ENCODE peak calls at places on chromosomes 12 and 14, in six cellular contexts. R is K562, P is GM12878, G is HCT116, H is SK-N-SH, D is H1. J is an unnamed sample. For H3K36me3, the result is how much of the 10 kb centered on the place peaks cover.

GRCh38 chr12:79886917-79887519 is 47.9 kb downstream of the PPP1R12A start:
- DNase-seq in D (no peak), R (peak), P (peak), G (peak), H (peak), J (peak)

GRCh38 chr12:87953257-87953860 is 75.8 kb downstream of the C12orf50 start:
- DNase-seq in P (no peak), H (peak), D (no peak), G (peak), R (no peak), J (peak)

GRCh38 chr12:113190761-113191160 is 5.2 kb downstream of the RITA1 start:
- DNase-seq in R (peak), P (no peak), H (peak), D (no peak), G (peak), J (peak)

GRCh38 chr14:37598085-37598972 is 2.9 kb downstream of the TTC6 start:
- DNase-seq in R (no peak), P (no peak), D (no peak), H (no peak), G (no peak), J (no peak)

GRCh38 chr14:21997300-21997699 is 323.7 kb upstream of the OR4E1 start:
- DNase-seq in D (no peak), G (peak), P (no peak), R (no peak), H (no peak), J (peak)

GRCh38 chr14:99522457-99522891 is 41.3 kb downstream of the CCNK start:
- DNase-seq in G (no peak), D (no peak), H (no peak), R (peak), P (no peak), J (peak)

GRCh38 chr14:101253948-101254347 is 307.3 kb upstream of the DIO3 start:
- DNase-seq in R (no peak), G (no peak), P (no peak), H (peak), D (no peak), J (no peak)

GRCh38 chr12:107513636-107514400 is 171.8 kb upstream of the PWP1 start:
- DNase-seq in G (no peak), H (no peak), P (no peak), D (no peak), R (no peak), J (no peak)

GRCh38 chr12:8948711-8949524 is 527 bp downstream of the M6PR start:
- DNase-seq in G (no peak), H (peak), P (no peak), D (no peak), R (no peak), J (peak)

GRCh38 chr12:10226086-10226485 is 13.4 kb downstream of the GABARAPL1 start:
- DNase-seq in G (no peak), D (no peak), R (no peak), P (no peak), H (no peak), J (no peak)

GRCh38 chr14:20848955-20849570 is 42.1 kb upstream of the RNASE3 start:
- DNase-seq in P (no peak), R (no peak), D (no peak), H (no peak), G (no peak), J (no peak)

GRCh38 chr14:33728010-33728498 is 222.8 kb downstream of the EGLN3 start:
- DNase-seq in D (no peak), R (no peak), G (no peak), H (no peak), P (no peak), J (no peak)

GRCh38 chr14:58796636-58797429 is 159.1 kb downstream of the DACT1 start:
- DNase-seq in D (no peak), P (peak), H (no peak), G (no peak), R (no peak), J (no peak)

GRCh38 chr14:102252834-102253801 is 51.8 kb downstream of the MOK start:
- DNase-seq in P (no peak), G (no peak), H (no peak), R (no peak), D (no peak), J (no peak)

GRCh38 chr12:65720739-65721138 is 103.5 kb upstream of the HMGA2 start:
- DNase-seq in P (no peak), H (no peak), R (no peak), D (no peak), G (no peak), J (no peak)

GRCh38 chr12:5969156-5969973 is 24.3 kb upstream of the ANO2 start:
- DNase-seq in D (no peak), P (no peak), H (no peak), G (no peak), R (no peak), J (no peak)

GRCh38 chr12:32834122-32834521 is 62.5 kb downstream of the PKP2 start:
- DNase-seq in H (no peak), G (no peak), P (no peak), R (no peak), D (no peak), J (no peak)

GRCh38 chr12:112752298-112752697 is 39.2 kb upstream of the RPH3A start:
- DNase-seq in G (no peak), H (no peak), R (no peak), P (no peak), D (no peak), J (no peak)

GRCh38 chr14:89344871-89345270 is 72.2 kb downstream of the FOXN3 start:
- DNase-seq in R (no peak), G (no peak), P (no peak), H (no peak), D (no peak), J (no peak)

GRCh38 chr12:9741726-9742125 is 8.8 kb upstream of the CLECL1 start:
- DNase-seq in H (no peak), R (no peak), G (no peak), D (no peak), P (peak), J (no peak)

GRCh38 chr14:99579077-99579836 is 24.8 kb downstream of the CCDC85C start:
- DNase-seq in P (no peak), R (no peak), D (no peak), G (no peak), H (no peak), J (no peak)

GRCh38 chr12:10722502-10722904 is 620 bp downstream of the YBX3 start:
- DNase-seq in H (peak), P (no peak), D (no peak), R (peak), G (no peak), J (no peak)

GRCh38 chr12:108722992-108723766 is 8.1 kb downstream of the CORO1C start:
- DNase-seq in P (no peak), R (no peak), H (no peak), G (no peak), D (no peak), J (peak)

GRCh38 chr12:62660763-62661162 is 194.1 kb downstream of the MON2 start:
- DNase-seq in H (no peak), R (no peak), D (no peak), G (no peak), P (no peak), J (peak)

GRCh38 chr12:78157199-78157598 is 326.5 kb downstream of the NAV3 start:
- DNase-seq in R (no peak), G (no peak), D (no peak), H (no peak), P (no peak), J (no peak)

GRCh38 chr14:37546621-37547447 is 48.2 kb downstream of the FOXA1 start:
- DNase-seq in D (no peak), R (no peak), H (no peak), P (no peak), G (no peak), J (no peak)

GRCh38 chr12:16165506-16165905 is 112.0 kb downstream of the SLC15A5 start:
- DNase-seq in H (peak), R (no peak), P (no peak), D (peak), G (peak), J (peak)

GRCh38 chr12:101889216-101889752 is 11.9 kb downstream of the DRAM1 start:
- DNase-seq in G (no peak), H (no peak), R (no peak), D (no peak), P (no peak), J (no peak)

GRCh38 chr12:12671850-12672660 is 23.9 kb downstream of the GPR19 start:
- DNase-seq in P (no peak), R (no peak), D (no peak), H (no peak), G (no peak), J (no peak)

GRCh38 chr14:50658203-50658602 is 9.9 kb downstream of the SAV1 start:
- DNase-seq in H (no peak), P (no peak), D (no peak), G (no peak), R (no peak), J (peak)

GRCh38 chr14:103711516-103712431 is 3.5 kb downstream of the XRCC3 start:
- DNase-seq in D (no peak), R (no peak), G (no peak), H (no peak), P (no peak), J (peak)

GRCh38 chr14:61699092-61699491 is 3.8 kb downstream of the HIF1A start:
- DNase-seq in D (no peak), P (no peak), H (no peak), G (no peak), R (no peak), J (no peak)

GRCh38 chr12:5783274-5783920 is 161.7 kb downstream of the ANO2 start:
- DNase-seq in H (no peak), D (no peak), R (no peak), P (no peak), G (no peak), J (peak)

DNA sequence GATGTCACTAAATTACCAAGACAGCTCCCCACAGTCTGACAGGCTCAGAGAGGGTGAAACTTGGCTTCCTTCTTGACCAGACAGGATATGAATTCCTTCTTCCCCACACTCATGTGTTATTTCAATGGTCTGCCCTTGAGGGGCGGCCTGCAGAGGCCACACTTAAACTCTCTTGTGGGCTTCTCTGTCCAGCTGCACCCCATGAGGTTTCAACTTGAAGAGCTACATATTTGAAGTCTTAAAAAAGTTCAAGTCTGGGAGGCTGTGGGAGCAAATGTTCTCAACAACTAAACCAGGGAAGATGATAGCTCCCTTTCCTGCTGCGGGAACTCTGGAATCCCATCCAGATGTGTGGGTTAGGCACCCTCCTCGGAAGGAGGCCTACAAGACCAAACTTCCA is 98.3 kb downstream of the TTC7B start:
- DNase-seq in G (no peak), P (no peak), H (no peak), D (no peak), R (no peak), J (no peak)
- TF ChIP-seq MAX in G (no peak), P (no peak), H (no peak), D (no peak), R (no peak), J (no peak)

DNA sequence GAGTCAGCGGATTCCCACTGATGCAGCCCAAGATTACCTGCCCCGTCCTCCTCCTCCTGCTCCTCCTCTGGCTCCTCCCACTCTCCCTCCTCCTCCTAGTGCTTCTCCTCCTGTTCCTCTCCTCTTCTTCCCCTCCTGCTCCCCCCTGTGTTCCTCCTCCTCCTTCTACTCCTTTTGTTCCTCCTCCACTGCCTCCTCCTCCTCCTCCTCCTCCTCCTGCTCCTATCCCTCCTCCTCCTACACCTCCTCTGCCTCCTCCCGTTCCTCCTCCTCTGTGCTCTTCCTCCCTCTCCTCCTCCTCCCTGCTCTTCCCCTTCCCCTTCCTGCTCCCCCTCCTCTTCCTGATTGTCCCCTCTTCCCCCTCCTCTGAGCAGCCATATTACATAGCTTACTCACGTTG is 141.3 kb downstream of the CACNA1C start:
- DNase-seq in D (no peak), P (no peak), G (no peak), R (no peak), H (no peak), J (no peak)
- TF ChIP-seq CTCF in D (no peak), P (no peak), G (no peak), R (no peak), H (no peak), J (no peak)

DNA sequence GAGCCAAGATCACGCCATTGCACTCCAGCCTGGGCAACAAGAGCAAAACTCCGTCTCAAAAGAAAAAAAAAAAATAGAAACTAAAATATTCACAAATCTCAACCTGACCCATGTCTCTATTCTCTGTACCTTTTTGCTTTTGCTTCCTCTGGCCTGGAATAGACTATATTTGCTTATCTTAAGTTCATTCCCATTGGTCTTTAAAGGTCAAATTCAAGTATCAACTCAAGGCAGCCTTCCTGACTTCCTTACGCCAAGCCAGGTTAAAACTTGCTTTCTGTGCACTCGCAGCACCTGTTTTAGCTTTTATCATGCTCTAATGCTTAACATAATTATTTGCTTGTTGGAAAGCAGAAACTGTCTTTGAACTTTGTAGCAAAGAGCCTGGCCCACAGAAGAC is 14.8 kb downstream of the PYM1 start:
- DNase-seq in R (no peak), H (no peak), G (no peak), P (no peak), D (no peak), J (no peak)
- H3K36me3 ChIP-seq in R (under half), H (under half), G (under half), P (under half), D (under half), J (under half)

DNA sequence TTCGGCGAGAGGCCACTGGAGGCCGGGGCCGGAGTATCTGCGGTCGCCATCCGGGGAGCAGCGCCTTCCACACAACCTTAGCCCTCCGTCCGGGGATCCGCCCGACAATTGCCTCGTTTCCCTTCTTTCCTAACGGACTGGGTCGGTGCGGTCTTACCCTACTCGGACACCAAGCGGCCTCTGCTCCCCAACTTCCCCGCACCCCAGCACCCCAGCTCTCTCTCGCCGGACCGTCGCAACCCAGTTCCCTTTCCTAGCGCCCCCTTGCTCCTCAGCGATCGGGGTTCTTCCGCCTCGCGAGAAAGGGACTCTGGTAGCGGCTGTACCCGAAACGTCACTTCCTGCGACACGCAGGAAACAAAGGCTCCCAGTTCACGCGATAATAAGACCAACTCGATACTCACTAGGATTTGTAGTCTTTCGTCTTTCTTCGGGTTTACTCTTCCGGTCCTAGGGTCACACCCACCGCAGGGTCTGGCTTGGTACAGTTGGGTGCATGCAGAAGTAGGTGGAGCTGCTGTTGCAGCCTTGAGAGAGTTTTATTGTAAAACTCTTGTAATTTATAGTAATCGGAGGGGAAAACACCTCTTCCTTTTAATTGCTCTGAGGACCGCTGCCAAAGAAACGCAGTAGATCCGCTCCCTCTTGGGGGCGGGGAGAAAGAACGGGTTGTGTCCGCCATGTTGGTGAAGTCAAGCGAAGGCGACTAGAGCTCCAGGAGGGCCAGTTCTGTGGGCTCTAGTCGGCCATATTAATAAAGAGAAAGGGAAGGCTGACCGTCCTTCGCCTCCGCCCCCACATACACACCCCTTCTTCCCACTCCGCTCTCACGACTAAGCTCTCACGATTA is at the start of the genes THAP2 and ZFC3H1:
- DNase-seq in G (peak), D (peak), R (peak), P (peak), H (peak), J (peak)
- TF ChIP-seq MAX in G (peak), D (peak), R (peak), P (no peak), H (peak), J (no peak)

GRCh38 chr12:122563361-122563760 is 36.3 kb downstream of the KNTC1 start:
- DNase-seq in D (no peak), H (no peak), R (no peak), P (no peak), G (no peak), J (no peak)
- TF ChIP-seq CTCF in D (no peak), H (no peak), R (no peak), P (no peak), G (no peak), J (no peak)